ENCODE peak calls at places on chromosomes 13 and 19, in eight cellular contexts. One of them, this sample, is unnamed. For H3K27me3, the result is how much of the 10 kb centered on the place peaks cover.

GRCh38 chr19:29578349-29578748 is 27.7 kb upstream of the POP4 start:
- DNase-seq in hepatocyte: no peak
- DNase-seq in H1: no peak
- DNase-seq in BJ: no peak
- DNase-seq in brain microvascular endothelial cell: no peak
- DNase-seq in fibroblast of lung: no peak
- DNase-seq in neural progenitor cell: no peak
- DNase-seq in PC-9: no peak
- DNase-seq in this sample: no peak

GRCh38 chr19:40803857-40804782 is 5.1 kb downstream of the EGLN2 start:
- DNase-seq in hepatocyte: no peak
- DNase-seq in H1: no peak
- DNase-seq in BJ: no peak
- DNase-seq in brain microvascular endothelial cell: no peak
- DNase-seq in fibroblast of lung: no peak
- DNase-seq in neural progenitor cell: no peak
- DNase-seq in PC-9: no peak
- DNase-seq in this sample: no peak

GRCh38 chr13:99481357-99481756 is 19.9 kb upstream of the TM9SF2 start:
- DNase-seq in hepatocyte: no peak
- DNase-seq in H1: no peak
- DNase-seq in BJ: no peak
- DNase-seq in brain microvascular endothelial cell: no peak
- DNase-seq in fibroblast of lung: no peak
- DNase-seq in neural progenitor cell: no peak
- DNase-seq in PC-9: no peak
- DNase-seq in this sample: peak

GRCh38 chr19:36121486-36122124 is 6.3 kb downstream of the TBCB start:
- DNase-seq in hepatocyte: no peak
- DNase-seq in H1: no peak
- DNase-seq in BJ: no peak
- DNase-seq in brain microvascular endothelial cell: no peak
- DNase-seq in fibroblast of lung: no peak
- DNase-seq in neural progenitor cell: no peak
- DNase-seq in PC-9: no peak
- DNase-seq in this sample: no peak

GRCh38 chr13:88436974-88437373 is 765.8 kb downstream of the SLITRK5 start:
- DNase-seq in hepatocyte: no peak
- DNase-seq in H1: no peak
- DNase-seq in BJ: no peak
- DNase-seq in brain microvascular endothelial cell: no peak
- DNase-seq in fibroblast of lung: no peak
- DNase-seq in neural progenitor cell: no peak
- DNase-seq in PC-9: no peak
- DNase-seq in this sample: no peak

GRCh38 chr19:45352914-45353796 is 12.6 kb downstream of the KLC3 start:
- DNase-seq in hepatocyte: no peak
- DNase-seq in H1: no peak
- DNase-seq in BJ: no peak
- DNase-seq in brain microvascular endothelial cell: no peak
- DNase-seq in fibroblast of lung: no peak
- DNase-seq in neural progenitor cell: no peak
- DNase-seq in PC-9: no peak
- DNase-seq in this sample: no peak

GRCh38 chr19:3821857-3822364 is 35.7 kb upstream of the MATK start:
- DNase-seq in hepatocyte: peak
- DNase-seq in H1: peak
- DNase-seq in BJ: no peak
- DNase-seq in brain microvascular endothelial cell: peak
- DNase-seq in fibroblast of lung: peak
- DNase-seq in neural progenitor cell: peak
- DNase-seq in PC-9: no peak
- DNase-seq in this sample: no peak

GRCh38 chr13:44278164-44278563 is 95.5 kb upstream of the SERP2 start:
- DNase-seq in hepatocyte: no peak
- DNase-seq in H1: no peak
- DNase-seq in BJ: no peak
- DNase-seq in brain microvascular endothelial cell: no peak
- DNase-seq in fibroblast of lung: peak
- DNase-seq in neural progenitor cell: no peak
- DNase-seq in PC-9: no peak
- DNase-seq in this sample: no peak

GRCh38 chr19:13089857-13090507 is 12.7 kb downstream of the LYL1 start:
- DNase-seq in hepatocyte: no peak
- DNase-seq in H1: no peak
- DNase-seq in BJ: no peak
- DNase-seq in brain microvascular endothelial cell: no peak
- DNase-seq in fibroblast of lung: no peak
- DNase-seq in neural progenitor cell: no peak
- DNase-seq in PC-9: no peak
- DNase-seq in this sample: no peak

GRCh38 chr13:25874907-25875306 is 176.9 kb downstream of the SHISA2 start:
- DNase-seq in hepatocyte: no peak
- DNase-seq in H1: no peak
- DNase-seq in BJ: no peak
- DNase-seq in brain microvascular endothelial cell: no peak
- DNase-seq in fibroblast of lung: no peak
- DNase-seq in neural progenitor cell: no peak
- DNase-seq in PC-9: no peak
- DNase-seq in this sample: no peak

GRCh38 chr19:29329460-29330134 is 116.6 kb upstream of the UQCRFS1 start:
- DNase-seq in hepatocyte: peak
- DNase-seq in H1: no peak
- DNase-seq in BJ: no peak
- DNase-seq in brain microvascular endothelial cell: no peak
- DNase-seq in fibroblast of lung: no peak
- DNase-seq in neural progenitor cell: peak
- DNase-seq in PC-9: no peak
- DNase-seq in this sample: no peak

GRCh38 chr19:44753932-44754742 is 5.6 kb downstream of the BCL3 start:
- DNase-seq in hepatocyte: peak
- DNase-seq in H1: no peak
- DNase-seq in BJ: no peak
- DNase-seq in brain microvascular endothelial cell: peak
- DNase-seq in fibroblast of lung: peak
- DNase-seq in neural progenitor cell: peak
- DNase-seq in PC-9: peak
- DNase-seq in this sample: peak

GRCh38 chr13:27973291-27973690 is 4.2 kb upstream of the CDX2 start:
- DNase-seq in hepatocyte: no peak
- DNase-seq in H1: no peak
- DNase-seq in BJ: no peak
- DNase-seq in brain microvascular endothelial cell: no peak
- DNase-seq in fibroblast of lung: no peak
- DNase-seq in neural progenitor cell: no peak
- DNase-seq in PC-9: no peak
- DNase-seq in this sample: no peak

GRCh38 chr13:27972619-27972877 is 3.4 kb upstream of the CDX2 start:
- DNase-seq in hepatocyte: no peak
- DNase-seq in H1: no peak
- DNase-seq in BJ: no peak
- DNase-seq in brain microvascular endothelial cell: no peak
- DNase-seq in fibroblast of lung: no peak
- DNase-seq in neural progenitor cell: no peak
- DNase-seq in PC-9: no peak
- DNase-seq in this sample: no peak

GRCh38 chr13:27971236-27971645 is 2.1 kb upstream of the CDX2 start:
- DNase-seq in hepatocyte: peak
- DNase-seq in H1: no peak
- DNase-seq in BJ: no peak
- DNase-seq in brain microvascular endothelial cell: no peak
- DNase-seq in fibroblast of lung: no peak
- DNase-seq in neural progenitor cell: peak
- DNase-seq in PC-9: no peak
- DNase-seq in this sample: no peak

GRCh38 chr13:27970382-27971235 is 1.5 kb upstream of the CDX2 start:
- DNase-seq in hepatocyte: no peak
- DNase-seq in H1: no peak
- DNase-seq in BJ: no peak
- DNase-seq in brain microvascular endothelial cell: no peak
- DNase-seq in fibroblast of lung: no peak
- DNase-seq in neural progenitor cell: peak
- DNase-seq in PC-9: no peak
- DNase-seq in this sample: no peak

GRCh38 chr13:27971776-27972618 is 2.9 kb upstream of the CDX2 start:
- DNase-seq in hepatocyte: no peak
- DNase-seq in H1: no peak
- DNase-seq in BJ: no peak
- DNase-seq in brain microvascular endothelial cell: no peak
- DNase-seq in fibroblast of lung: no peak
- DNase-seq in neural progenitor cell: no peak
- DNase-seq in PC-9: no peak
- DNase-seq in this sample: no peak
- H3K27me3 ChIP-seq in hepatocyte: half or more
- H3K27me3 ChIP-seq in H1: half or more
- H3K27me3 ChIP-seq in BJ: half or more
- H3K27me3 ChIP-seq in brain microvascular endothelial cell: half or more
- H3K27me3 ChIP-seq in fibroblast of lung: half or more
- H3K27me3 ChIP-seq in neural progenitor cell: half or more
- H3K27me3 ChIP-seq in PC-9: under half
- H3K27me3 ChIP-seq in this sample: half or more

DNA sequence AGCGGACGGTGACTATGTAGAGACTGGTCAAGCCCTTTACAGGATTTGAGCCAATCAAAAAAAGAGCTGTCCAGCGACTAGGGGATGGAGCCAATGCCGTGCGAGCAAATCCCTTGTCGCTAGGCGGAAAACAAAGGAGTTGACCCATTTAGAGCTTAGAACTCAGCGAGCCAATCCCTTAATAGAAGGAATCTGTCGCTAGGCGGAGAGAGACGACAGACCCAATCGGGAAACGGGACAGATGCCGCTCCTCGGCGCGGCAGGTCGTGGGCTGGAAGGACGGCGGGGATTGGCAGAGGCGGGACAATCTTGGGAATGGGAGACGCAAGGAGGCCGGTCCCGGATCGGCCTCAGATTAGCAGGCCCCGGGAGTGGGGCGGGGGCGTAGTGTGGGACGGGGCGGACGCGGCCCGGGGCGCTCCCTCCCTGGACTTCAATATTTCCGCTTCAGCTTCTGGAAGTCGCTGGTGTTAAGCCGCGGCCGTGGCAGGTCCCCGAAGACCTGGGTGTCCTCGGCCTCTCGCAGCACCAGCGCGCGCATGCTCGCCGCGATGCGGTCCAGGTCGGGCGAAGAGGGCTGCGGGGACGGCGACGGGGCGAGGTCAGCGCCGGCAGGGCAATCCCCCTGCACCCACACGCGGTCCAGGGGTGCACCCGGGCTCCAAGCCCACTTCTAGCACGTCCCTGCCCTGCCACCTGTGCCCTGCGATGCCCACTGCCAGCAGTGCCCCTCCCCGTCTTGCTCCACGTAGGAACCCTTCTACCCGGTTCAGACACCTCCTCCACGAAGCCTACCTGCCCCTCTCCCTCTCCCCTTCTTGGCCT is 2.3 kb upstream of the PNKP start:
- DNase-seq in hepatocyte: peak
- DNase-seq in H1: peak
- DNase-seq in BJ: peak
- DNase-seq in brain microvascular endothelial cell: peak
- DNase-seq in fibroblast of lung: peak
- DNase-seq in neural progenitor cell: peak
- DNase-seq in PC-9: peak
- DNase-seq in this sample: peak
- TF ChIP-seq CTCF in hepatocyte: no peak
- TF ChIP-seq CTCF in H1: no peak
- TF ChIP-seq CTCF in BJ: no peak
- TF ChIP-seq CTCF in brain microvascular endothelial cell: no peak
- TF ChIP-seq CTCF in fibroblast of lung: no peak
- TF ChIP-seq CTCF in neural progenitor cell: no peak
- TF ChIP-seq CTCF in PC-9: no peak
- TF ChIP-seq CTCF in this sample: no peak

GRCh38 chr19:49425922-49426592 is 869 bp downstream of the GFY start:
- DNase-seq in hepatocyte: no peak
- DNase-seq in H1: peak
- DNase-seq in BJ: no peak
- DNase-seq in brain microvascular endothelial cell: no peak
- DNase-seq in fibroblast of lung: no peak
- DNase-seq in neural progenitor cell: peak
- DNase-seq in PC-9: no peak
- DNase-seq in this sample: no peak

GRCh38 chr19:49423278-49423984 is at the start of gene PTH2:
- DNase-seq in hepatocyte: no peak
- DNase-seq in H1: no peak
- DNase-seq in BJ: no peak
- DNase-seq in brain microvascular endothelial cell: no peak
- DNase-seq in fibroblast of lung: no peak
- DNase-seq in neural progenitor cell: no peak
- DNase-seq in PC-9: no peak
- DNase-seq in this sample: no peak

GRCh38 chr19:49423985-49424303 is 703 bp upstream of the PTH2 start:
- DNase-seq in hepatocyte: no peak
- DNase-seq in H1: no peak
- DNase-seq in BJ: no peak
- DNase-seq in brain microvascular endothelial cell: no peak
- DNase-seq in fibroblast of lung: no peak
- DNase-seq in neural progenitor cell: no peak
- DNase-seq in PC-9: no peak
- DNase-seq in this sample: no peak

GRCh38 chr19:49427339-49427738 is 2.2 kb downstream of the GFY start:
- DNase-seq in hepatocyte: no peak
- DNase-seq in H1: no peak
- DNase-seq in BJ: no peak
- DNase-seq in brain microvascular endothelial cell: no peak
- DNase-seq in fibroblast of lung: no peak
- DNase-seq in neural progenitor cell: no peak
- DNase-seq in PC-9: no peak
- DNase-seq in this sample: no peak

GRCh38 chr19:49425178-49425577 is at the start of gene GFY:
- DNase-seq in hepatocyte: no peak
- DNase-seq in H1: no peak
- DNase-seq in BJ: no peak
- DNase-seq in brain microvascular endothelial cell: no peak
- DNase-seq in fibroblast of lung: no peak
- DNase-seq in neural progenitor cell: no peak
- DNase-seq in PC-9: no peak
- DNase-seq in this sample: no peak
- H3K27me3 ChIP-seq in hepatocyte: half or more
- H3K27me3 ChIP-seq in H1: under half
- H3K27me3 ChIP-seq in BJ: half or more
- H3K27me3 ChIP-seq in brain microvascular endothelial cell: half or more
- H3K27me3 ChIP-seq in fibroblast of lung: half or more
- H3K27me3 ChIP-seq in neural progenitor cell: half or more
- H3K27me3 ChIP-seq in PC-9: half or more
- H3K27me3 ChIP-seq in this sample: half or more

DNA sequence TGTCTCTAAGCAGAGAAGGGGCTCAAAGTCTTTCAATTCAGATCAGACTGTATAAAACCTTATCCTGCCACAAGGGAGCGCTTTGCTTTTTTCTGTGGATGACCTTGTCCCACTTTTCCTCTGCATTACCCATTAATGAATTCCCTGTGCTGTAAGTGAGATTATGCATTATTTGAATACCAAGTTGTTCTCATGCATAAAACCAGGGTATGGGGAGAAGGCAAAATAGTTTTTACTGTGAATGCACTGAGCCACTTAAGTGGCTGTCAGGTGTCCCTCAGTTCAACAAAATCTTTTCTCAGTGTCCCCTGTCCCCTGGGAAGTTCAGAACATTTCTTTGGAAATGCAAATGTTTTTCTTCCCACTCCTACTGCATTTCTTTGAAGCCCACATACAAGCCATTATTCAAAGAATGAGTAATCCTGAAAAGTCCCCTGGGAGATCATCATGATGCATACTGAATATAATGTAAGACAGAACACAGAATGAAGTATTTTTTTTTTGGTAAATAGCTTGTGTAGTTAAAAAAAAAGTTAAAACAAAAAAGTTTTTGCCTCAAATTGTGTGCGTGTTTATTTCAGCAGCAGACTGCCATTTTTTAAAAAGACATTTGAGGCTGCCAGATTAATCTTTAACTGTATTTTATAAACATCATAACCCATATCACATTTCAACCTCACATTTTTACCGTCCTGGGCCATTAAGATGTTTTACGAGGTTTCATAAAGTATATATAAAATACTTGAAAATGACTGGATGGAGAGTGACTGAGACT is 506.7 kb upstream of the PCDH9 start:
- DNase-seq in hepatocyte: peak
- DNase-seq in H1: peak
- DNase-seq in BJ: no peak
- DNase-seq in brain microvascular endothelial cell: peak
- DNase-seq in fibroblast of lung: peak
- DNase-seq in neural progenitor cell: peak
- DNase-seq in PC-9: no peak
- DNase-seq in this sample: no peak
- TF ChIP-seq CTCF in hepatocyte: peak
- TF ChIP-seq CTCF in H1: peak
- TF ChIP-seq CTCF in BJ: no peak
- TF ChIP-seq CTCF in brain microvascular endothelial cell: peak
- TF ChIP-seq CTCF in fibroblast of lung: no peak
- TF ChIP-seq CTCF in neural progenitor cell: peak
- TF ChIP-seq CTCF in PC-9: no peak
- TF ChIP-seq CTCF in this sample: no peak